ENCODE peak calls at places on chromosomes 13 and 19, in eight cellular contexts. J, N, Y, A, U, F, V and C are unnamed samples.

GRCh38 chr13:94656766-94657165 is 55.1 kb downstream of the GPR180 start:
- DNase-seq in F (no peak), A (no peak), U (no peak), V (peak; percentile 96), Y (no peak), J (peak; percentile 95), N (no peak), C (no peak)

GRCh38 chr13:23510979-23511735 is 59.1 kb upstream of the TNFRSF19 start:
- DNase-seq in F (no peak), Y (no peak), V (peak; percentile 70), N (peak; percentile 49), J (peak; percentile 65), A (no peak), U (no peak), C (peak; percentile 61)

GRCh38 chr13:27419333-27419732 is 5.1 kb upstream of the GTF3A start:
- DNase-seq in Y (no peak), V (no peak), J (no peak), F (no peak), A (no peak), N (no peak), U (no peak), C (no peak)

GRCh38 chr13:110089815-110090214 is 217.1 kb downstream of the COL4A1 start:
- DNase-seq in Y (no peak), V (no peak), J (no peak), N (no peak), U (no peak), A (no peak), F (no peak), C (no peak)

GRCh38 chr19:17307876-17308377 is 1.4 kb upstream of the DDA1 start:
- DNase-seq in F (no peak), N (no peak), J (no peak), A (no peak), V (no peak), U (no peak), Y (no peak), C (no peak)

GRCh38 chr19:48628486-48629296 is 8.5 kb downstream of the DBP start:
- DNase-seq in U (no peak), Y (no peak), A (no peak), V (no peak), F (no peak), J (no peak), N (no peak), C (no peak)

GRCh38 chr19:2326699-2327360 is 1.6 kb downstream of the LSM7 start:
- DNase-seq in N (no peak), V (no peak), U (no peak), A (no peak), F (no peak), Y (no peak), J (no peak), C (no peak)

GRCh38 chr13:74891610-74892009 is 590.4 kb downstream of the TBC1D4 start:
- DNase-seq in F (no peak), V (peak; percentile 45), Y (no peak), J (peak; percentile 28), N (no peak), A (no peak), U (no peak), C (no peak)

GRCh38 chr13:73168226-73168992 is 109.6 kb downstream of the KLF5 start:
- DNase-seq in J (peak; percentile 70), Y (no peak), N (no peak), F (no peak), U (no peak), V (peak; percentile 75), A (no peak), C (no peak)

GRCh38 chr19:14703833-14704232 is 14.0 kb downstream of the ZNF333 start:
- DNase-seq in Y (no peak), F (no peak), N (no peak), J (no peak), V (no peak), U (no peak), A (no peak), C (no peak)

GRCh38 chr19:15297416-15298224 is 34.7 kb downstream of the BRD4 start:
- DNase-seq in V (peak; percentile 71), A (no peak), J (peak; percentile 64), Y (no peak), N (peak; percentile 32), F (peak; percentile 40), U (no peak), C (no peak)

GRCh38 chr19:41297628-41298326 is 12.2 kb upstream of the CCDC97 start:
- DNase-seq in U (no peak), J (no peak), N (no peak), F (no peak), V (no peak), A (no peak), Y (no peak), C (no peak)

GRCh38 chr13:72204291-72204690 is 337.3 kb upstream of the DACH1 start:
- DNase-seq in A (no peak), J (peak; percentile 79), F (no peak), Y (no peak), U (no peak), V (peak; percentile 80), N (no peak), C (no peak)

GRCh38 chr19:1845642-1846041 is 2.6 kb downstream of the REXO1 start:
- DNase-seq in Y (no peak), F (no peak), A (no peak), N (no peak), J (no peak), U (no peak), V (no peak), C (no peak)

GRCh38 chr13:60970736-60971135 is 444.9 kb downstream of the PCDH20 start:
- DNase-seq in J (no peak), V (no peak), A (no peak), U (no peak), N (no peak), F (no peak), Y (no peak), C (no peak)

GRCh38 chr13:98592353-98592740 is 15.4 kb upstream of the STK24 start:
- DNase-seq in F (no peak), U (no peak), Y (no peak), V (no peak), J (no peak), A (no peak), N (no peak), C (no peak)

GRCh38 chr19:33374406-33374703 is 846 bp downstream of the CEBPG start:
- DNase-seq in J (peak; percentile 8), V (peak; percentile 20), Y (no peak), N (peak; percentile 36), F (peak; percentile 7), A (no peak), U (no peak), C (peak; percentile 37)

GRCh38 chr13:19052180-19052579 is 129.4 kb downstream of the TUBA3C start:
- DNase-seq in N (no peak), Y (no peak), V (no peak), J (no peak), U (no peak), F (no peak), A (no peak), C (no peak)

GRCh38 chr19:55116232-55117062 is 990 bp downstream of the PPP1R12C start:
- DNase-seq in J (peak; percentile 43), A (peak; percentile 67), U (no peak), N (peak; percentile 65), Y (peak; percentile 81), F (peak; percentile 38), V (peak; percentile 60), C (no peak)

GRCh38 chr19:4737955-4738580 is 14.4 kb upstream of the DPP9 start:
- DNase-seq in U (no peak), V (no peak), F (no peak), A (no peak), N (peak; percentile 50), Y (no peak), J (no peak), C (no peak)

GRCh38 chr13:50357586-50358118 is 342.4 kb downstream of the KCNRG start:
- DNase-seq in U (no peak), N (peak; percentile 16), A (no peak), Y (no peak), J (peak; percentile 97), F (no peak), V (peak; percentile 96), C (no peak)

GRCh38 chr13:68047889-68048288 is 817.8 kb upstream of the PCDH9 start:
- DNase-seq in U (no peak), F (no peak), J (no peak), Y (no peak), A (no peak), N (no peak), V (no peak), C (no peak)

GRCh38 chr19:35845215-35846037 is 6.9 kb downstream of the NPHS1 start:
- DNase-seq in F (no peak), Y (no peak), V (no peak), A (no peak), N (peak; percentile 33), U (no peak), J (no peak), C (no peak)

GRCh38 chr19:19423322-19423721 is 17.8 kb downstream of the GATAD2A start:
- DNase-seq in J (peak; percentile 11), A (no peak), F (no peak), N (no peak), V (peak; percentile 27), U (no peak), Y (no peak), C (no peak)

GRCh38 chr19:4449022-4449825 is 8.4 kb downstream of the UBXN6 start:
- DNase-seq in J (no peak), V (no peak), F (no peak), A (peak; percentile 81), U (peak; percentile 55), Y (no peak), N (no peak), C (no peak)

DNA sequence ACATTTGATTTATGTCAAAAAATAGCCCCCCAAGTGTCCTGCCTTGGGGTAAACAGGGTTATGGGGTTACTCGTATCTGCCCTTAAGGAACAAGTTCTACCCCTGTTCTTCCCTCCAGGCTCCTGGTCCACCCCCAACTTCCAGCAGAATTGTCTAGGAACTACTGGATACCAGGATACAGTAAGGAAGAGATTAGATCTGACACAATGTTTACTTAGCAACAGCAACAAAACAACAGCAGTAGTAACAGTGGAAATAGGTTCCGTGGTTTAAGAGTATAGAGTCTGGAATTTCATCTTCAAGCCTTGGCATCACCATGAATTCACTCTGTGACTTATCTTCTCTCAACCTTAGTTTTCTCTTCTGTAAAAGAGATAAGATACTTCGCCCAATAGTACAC is 1.7 kb upstream of the FAM98C start:
- DNase-seq in N (no peak), J (peak; percentile 46), V (peak; percentile 53), Y (no peak), U (no peak), F (no peak), A (no peak), C (no peak)
- H3K27me3 ChIP-seq in N (no peaks in the 10 kb centered on the region), J (no peaks in the 10 kb centered on the region), V (no peaks in the 10 kb centered on the region), Y (peaks cover 48% of the 10 kb centered on the region), U (no peaks in the 10 kb centered on the region), F (no peaks in the 10 kb centered on the region), A (peaks cover 8% of the 10 kb centered on the region), C (no peaks in the 10 kb centered on the region)

GRCh38 chr19:46472592-46472991 is 1.2 kb upstream of the PNMA8A start:
- DNase-seq in A (no peak), V (no peak), F (no peak), N (no peak), Y (no peak), U (no peak), J (no peak), C (no peak)
- H3K27me3 ChIP-seq in A (no peaks in the 10 kb centered on the region), V (no peaks in the 10 kb centered on the region), F (peaks cover 5% of the 10 kb centered on the region), N (no peaks in the 10 kb centered on the region), Y (peaks cover 73% of the 10 kb centered on the region), U (no peaks in the 10 kb centered on the region), J (no peaks in the 10 kb centered on the region), C (no peaks in the 10 kb centered on the region)

GRCh38 chr13:59801107-59801880 is 362.4 kb downstream of the DIAPH3 start:
- DNase-seq in N (no peak), V (no peak), U (no peak), A (no peak), F (no peak), J (no peak), Y (no peak), C (no peak)
- H3K27me3 ChIP-seq in N (no peaks in the 10 kb centered on the region), V (no peaks in the 10 kb centered on the region), U (no peaks in the 10 kb centered on the region), A (no peaks in the 10 kb centered on the region), F (no peaks in the 10 kb centered on the region), J (no peaks in the 10 kb centered on the region), Y (no peaks in the 10 kb centered on the region), C (no peaks in the 10 kb centered on the region)

GRCh38 chr13:112117258-112117954 is 50.5 kb downstream of the SOX1 start:
- DNase-seq in N (no peak), J (no peak), U (no peak), Y (no peak), A (no peak), V (no peak), F (no peak), C (peak; percentile 6)
- H3K27me3 ChIP-seq in N (peaks cover 78% of the 10 kb centered on the region), J (no peaks in the 10 kb centered on the region), U (no peaks in the 10 kb centered on the region), Y (peaks cover 63% of the 10 kb centered on the region), A (no peaks in the 10 kb centered on the region), V (no peaks in the 10 kb centered on the region), F (no peaks in the 10 kb centered on the region), C (peaks cover 98% of the 10 kb centered on the region)